ENCODE peak calls at places on chromosomes 13 and 19, in four cellular contexts. One of them, this sample, is unnamed.

GRCh38 chr19:36060430-36060829 is 5.7 kb downstream of the WDR62 start:
- DNase-seq in H9: peak
- DNase-seq in neural progenitor cell: peak
- DNase-seq in uterus: peak
- DNase-seq in this sample: peak

GRCh38 chr13:95603887-95604533 is 40.5 kb downstream of the DZIP1 start:
- DNase-seq in neural progenitor cell: no peak
- DNase-seq in uterus: no peak
- DNase-seq in H9: no peak
- DNase-seq in this sample: no peak

GRCh38 chr13:40618581-40619478 is 47.6 kb downstream of the FOXO1 start:
- DNase-seq in uterus: no peak
- DNase-seq in neural progenitor cell: no peak
- DNase-seq in H9: no peak
- DNase-seq in this sample: no peak

GRCh38 chr19:35973487-35973886 is 21.5 kb upstream of the SDHAF1 start:
- DNase-seq in uterus: no peak
- DNase-seq in H9: no peak
- DNase-seq in neural progenitor cell: no peak
- DNase-seq in this sample: no peak

GRCh38 chr13:98506343-98507059 is 70.4 kb downstream of the STK24 start:
- DNase-seq in H9: no peak
- DNase-seq in uterus: no peak
- DNase-seq in neural progenitor cell: no peak
- DNase-seq in this sample: no peak

GRCh38 chr19:55690109-55690768 is 15.2 kb downstream of the EPN1 start:
- DNase-seq in neural progenitor cell: no peak
- DNase-seq in uterus: no peak
- DNase-seq in H9: no peak
- DNase-seq in this sample: no peak

GRCh38 chr13:44236370-44236769 is 137.3 kb upstream of the SERP2 start:
- DNase-seq in uterus: peak
- DNase-seq in neural progenitor cell: no peak
- DNase-seq in H9: no peak
- DNase-seq in this sample: peak

GRCh38 chr13:111906816-111907215 is 160.1 kb upstream of the SOX1 start:
- DNase-seq in neural progenitor cell: no peak
- DNase-seq in H9: peak
- DNase-seq in uterus: no peak
- DNase-seq in this sample: no peak

GRCh38 chr19:58350001-58350801 is 3.1 kb downstream of the A1BG start:
- DNase-seq in H9: no peak
- DNase-seq in uterus: no peak
- DNase-seq in neural progenitor cell: no peak
- DNase-seq in this sample: peak

GRCh38 chr19:13022111-13022858 is 27.0 kb downstream of the NFIX start:
- DNase-seq in uterus: peak
- DNase-seq in H9: no peak
- DNase-seq in neural progenitor cell: no peak
- DNase-seq in this sample: peak

GRCh38 chr13:64529874-64530485 is 2700.2 kb downstream of the PCDH9 start:
- DNase-seq in H9: peak
- DNase-seq in neural progenitor cell: peak
- DNase-seq in uterus: no peak
- DNase-seq in this sample: peak

GRCh38 chr13:114118763-114119123 is 13.7 kb downstream of the RASA3 start:
- DNase-seq in neural progenitor cell: no peak
- DNase-seq in uterus: no peak
- DNase-seq in H9: no peak
- DNase-seq in this sample: no peak

GRCh38 chr19:33290082-33290815 is 12.1 kb downstream of the CEBPA start:
- DNase-seq in neural progenitor cell: no peak
- DNase-seq in uterus: no peak
- DNase-seq in H9: no peak
- DNase-seq in this sample: no peak

GRCh38 chr19:15297416-15298224 is 34.7 kb downstream of the BRD4 start:
- DNase-seq in neural progenitor cell: no peak
- DNase-seq in H9: no peak
- DNase-seq in uterus: no peak
- DNase-seq in this sample: no peak

GRCh38 chr13:95552539-95553270 is at the start of gene CLDN10:
- DNase-seq in H9: peak
- DNase-seq in neural progenitor cell: peak
- DNase-seq in uterus: no peak
- DNase-seq in this sample: peak

GRCh38 chr19:1826557-1827521 is 14.8 kb upstream of the ATP8B3 start:
- DNase-seq in H9: peak
- DNase-seq in neural progenitor cell: peak
- DNase-seq in uterus: peak
- DNase-seq in this sample: no peak

DNA sequence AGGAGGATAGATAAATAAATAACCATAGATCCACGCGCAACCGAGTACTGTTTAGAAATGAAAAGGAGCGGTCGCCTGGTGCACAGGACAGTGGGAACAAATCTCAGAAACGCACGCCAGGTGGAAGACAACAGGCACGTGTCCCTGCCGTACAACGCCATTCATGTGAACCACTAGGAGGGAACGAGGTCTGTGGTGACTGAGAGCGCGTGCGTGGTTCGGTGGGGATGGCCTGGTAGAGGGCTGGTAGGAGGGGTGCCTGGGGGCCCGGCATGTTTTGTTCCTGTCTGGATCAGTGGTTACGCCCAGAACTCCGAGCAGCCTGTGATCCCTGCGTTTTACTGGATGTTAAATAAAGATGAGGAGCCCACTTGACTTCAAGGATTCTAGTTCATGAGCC is 111.9 kb downstream of the KDM4B start:
- DNase-seq in H9: no peak
- DNase-seq in uterus: no peak
- DNase-seq in neural progenitor cell: no peak
- DNase-seq in this sample: no peak
- H3K27ac ChIP-seq in H9: no peak
- H3K27ac ChIP-seq in uterus: no peak
- H3K27ac ChIP-seq in neural progenitor cell: no peak
- H3K27ac ChIP-seq in this sample: no peak

DNA sequence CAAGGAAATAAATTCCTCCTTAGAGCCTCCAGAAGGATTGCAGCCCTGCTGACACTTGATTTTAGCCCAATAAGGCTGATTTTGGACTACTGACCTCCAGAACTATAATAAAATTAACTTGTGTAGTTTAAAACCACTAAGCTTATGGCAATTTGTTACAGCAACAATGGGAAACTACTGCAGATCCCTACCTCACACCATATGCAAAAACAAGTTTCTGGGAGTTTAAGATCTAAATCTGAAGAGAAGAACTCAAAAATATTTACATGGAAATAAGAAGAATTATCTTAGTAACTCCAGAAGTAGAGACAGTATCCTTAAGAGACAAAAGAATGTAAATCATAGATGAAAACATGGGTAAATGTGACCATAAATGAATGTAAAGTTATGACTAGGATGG is 5.9 kb downstream of the ZNF575 start:
- DNase-seq in neural progenitor cell: no peak
- DNase-seq in uterus: no peak
- DNase-seq in H9: no peak
- DNase-seq in this sample: no peak
- H3K27ac ChIP-seq in neural progenitor cell: no peak
- H3K27ac ChIP-seq in uterus: no peak
- H3K27ac ChIP-seq in H9: no peak
- H3K27ac ChIP-seq in this sample: no peak

DNA sequence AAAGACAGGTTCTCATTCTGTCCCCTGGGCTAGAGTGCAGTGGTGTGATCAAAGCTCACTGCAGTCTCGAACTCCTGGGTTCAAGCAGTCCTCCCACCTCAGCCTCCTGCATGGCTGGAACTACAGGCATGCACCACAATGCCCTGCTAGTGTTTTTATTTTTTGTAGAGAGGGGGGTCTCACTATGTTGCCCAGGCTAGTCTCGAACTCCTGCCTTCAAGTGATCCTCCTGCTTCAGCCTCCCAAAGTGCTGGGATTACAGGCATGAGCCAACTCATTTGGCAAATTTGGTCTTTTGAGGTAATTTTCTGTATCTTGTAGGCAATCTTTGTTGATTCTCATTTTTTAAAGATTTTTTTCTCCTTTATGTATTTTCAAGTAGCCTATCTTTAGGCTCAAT is 205.7 kb downstream of the ZIC5 start:
- DNase-seq in H9: no peak
- DNase-seq in uterus: no peak
- DNase-seq in neural progenitor cell: no peak
- DNase-seq in this sample: no peak
- H3K27ac ChIP-seq in H9: no peak
- H3K27ac ChIP-seq in uterus: no peak
- H3K27ac ChIP-seq in neural progenitor cell: no peak
- H3K27ac ChIP-seq in this sample: no peak

GRCh38 chr13:27270594-27271520 is at the start of gene RASL11A:
- DNase-seq in H9: peak
- DNase-seq in uterus: peak
- DNase-seq in neural progenitor cell: peak
- DNase-seq in this sample: peak

GRCh38 chr13:27273658-27274425 is 3.2 kb downstream of the RASL11A start:
- DNase-seq in neural progenitor cell: no peak
- DNase-seq in H9: peak
- DNase-seq in uterus: no peak
- DNase-seq in this sample: peak

GRCh38 chr13:27269114-27269665 is 1.4 kb upstream of the RASL11A start:
- DNase-seq in H9: no peak
- DNase-seq in uterus: no peak
- DNase-seq in neural progenitor cell: no peak
- DNase-seq in this sample: no peak

GRCh38 chr13:27274631-27275030 is 4.0 kb downstream of the RASL11A start:
- DNase-seq in neural progenitor cell: no peak
- DNase-seq in uterus: no peak
- DNase-seq in H9: peak
- DNase-seq in this sample: no peak

DNA sequence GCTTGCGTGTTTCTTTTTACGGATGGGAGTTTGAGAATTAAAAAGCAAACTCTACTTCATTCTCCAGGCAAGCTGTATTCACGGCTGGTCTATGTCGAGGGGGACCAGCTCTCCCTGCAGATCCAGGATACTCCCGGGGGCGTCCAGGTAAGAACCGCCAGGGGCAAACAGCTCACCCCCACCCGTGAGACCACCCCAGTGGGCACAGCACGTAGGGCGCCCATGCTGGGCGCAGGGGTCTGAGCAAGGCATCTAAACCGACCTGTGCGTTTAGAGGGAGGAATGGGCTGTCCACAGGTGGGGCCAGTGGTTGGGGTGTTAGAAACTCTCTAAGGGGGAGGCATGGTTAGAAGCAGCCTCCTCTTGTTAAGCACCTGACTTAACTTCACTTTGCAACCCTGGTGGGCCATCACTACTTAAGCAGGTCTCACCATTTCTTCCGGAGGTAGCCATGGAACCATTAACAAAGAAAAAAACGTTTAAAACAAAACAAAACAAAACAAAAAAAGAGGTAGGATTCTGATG is 1.0 kb downstream of the RASL11A start:
- DNase-seq in H9: no peak
- DNase-seq in uterus: no peak
- DNase-seq in neural progenitor cell: no peak
- DNase-seq in this sample: no peak
- H3K27ac ChIP-seq in H9: no peak
- H3K27ac ChIP-seq in uterus: peak
- H3K27ac ChIP-seq in neural progenitor cell: no peak
- H3K27ac ChIP-seq in this sample: no peak

GRCh38 chr13:113001251-113002140 is 32.5 kb downstream of the MCF2L start:
- DNase-seq in H9: peak
- DNase-seq in neural progenitor cell: peak
- DNase-seq in uterus: no peak
- DNase-seq in this sample: peak

GRCh38 chr13:113000575-113000974 is 31.6 kb downstream of the MCF2L start:
- DNase-seq in neural progenitor cell: no peak
- DNase-seq in H9: no peak
- DNase-seq in uterus: no peak
- DNase-seq in this sample: no peak

GRCh38 chr13:113004126-113004525 is 35.1 kb downstream of the MCF2L start:
- DNase-seq in uterus: no peak
- DNase-seq in neural progenitor cell: no peak
- DNase-seq in H9: no peak
- DNase-seq in this sample: no peak

GRCh38 chr13:113002891-113003290 is 33.9 kb downstream of the MCF2L start:
- DNase-seq in neural progenitor cell: no peak
- DNase-seq in uterus: no peak
- DNase-seq in H9: no peak
- DNase-seq in this sample: no peak

GRCh38 chr13:113002206-113002821 is 33.3 kb downstream of the MCF2L start:
- DNase-seq in uterus: no peak
- DNase-seq in neural progenitor cell: peak
- DNase-seq in H9: peak
- DNase-seq in this sample: peak
- H3K27ac ChIP-seq in uterus: no peak
- H3K27ac ChIP-seq in neural progenitor cell: no peak
- H3K27ac ChIP-seq in H9: no peak
- H3K27ac ChIP-seq in this sample: peak

GRCh38 chr13:26499209-26499601 is 58.3 kb upstream of the WASF3 start:
- DNase-seq in H9: no peak
- DNase-seq in uterus: no peak
- DNase-seq in neural progenitor cell: peak
- DNase-seq in this sample: no peak

GRCh38 chr13:26495749-26496148 is 61.7 kb upstream of the WASF3 start:
- DNase-seq in neural progenitor cell: no peak
- DNase-seq in H9: no peak
- DNase-seq in uterus: no peak
- DNase-seq in this sample: no peak

GRCh38 chr13:26500618-26501320 is 56.7 kb upstream of the WASF3 start:
- DNase-seq in H9: no peak
- DNase-seq in uterus: no peak
- DNase-seq in neural progenitor cell: no peak
- DNase-seq in this sample: no peak

GRCh38 chr13:26497991-26498423 is 59.5 kb upstream of the WASF3 start:
- DNase-seq in uterus: no peak
- DNase-seq in H9: no peak
- DNase-seq in neural progenitor cell: no peak
- DNase-seq in this sample: peak

DNA sequence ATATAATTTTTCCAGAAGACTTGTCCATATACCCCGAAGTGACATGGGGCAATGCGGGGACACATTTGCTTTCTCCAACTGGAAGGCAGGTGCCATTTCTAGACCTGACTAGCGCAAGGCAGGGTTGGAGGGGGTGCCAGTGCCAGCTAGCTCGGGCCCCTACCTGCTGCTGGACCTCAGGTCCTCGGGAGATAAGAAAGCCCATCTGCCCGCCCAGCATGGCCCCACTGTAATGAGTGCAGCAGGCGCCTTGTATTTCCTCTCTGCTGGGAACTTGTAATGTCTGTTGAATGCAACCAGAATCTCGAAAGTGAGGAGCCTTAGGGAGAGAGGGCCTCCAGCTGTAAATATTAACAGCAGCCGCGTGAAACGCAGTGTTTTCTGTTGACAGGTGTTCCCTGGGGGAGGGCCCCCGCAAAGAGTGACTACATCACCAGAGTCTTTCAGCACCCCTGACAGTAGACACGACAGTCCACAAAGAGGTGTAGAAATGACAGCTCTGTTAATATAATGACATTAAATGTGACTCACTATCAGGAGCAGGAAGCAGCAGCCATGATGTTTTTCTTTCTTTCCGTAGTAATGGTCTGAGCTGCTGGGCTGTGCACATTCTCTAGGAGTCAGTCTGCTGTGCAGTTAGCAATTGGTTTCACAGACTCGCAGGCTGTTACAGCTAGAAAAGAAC is 58.8 kb upstream of the WASF3 start:
- DNase-seq in uterus: no peak
- DNase-seq in neural progenitor cell: no peak
- DNase-seq in H9: no peak
- DNase-seq in this sample: no peak
- H3K27ac ChIP-seq in uterus: no peak
- H3K27ac ChIP-seq in neural progenitor cell: no peak
- H3K27ac ChIP-seq in H9: no peak
- H3K27ac ChIP-seq in this sample: no peak

GRCh38 chr19:5973376-5973775 is 4.6 kb downstream of the RANBP3 start:
- DNase-seq in neural progenitor cell: no peak
- DNase-seq in H9: no peak
- DNase-seq in uterus: no peak
- DNase-seq in this sample: no peak
- H3K27ac ChIP-seq in neural progenitor cell: no peak
- H3K27ac ChIP-seq in H9: no peak
- H3K27ac ChIP-seq in uterus: no peak
- H3K27ac ChIP-seq in this sample: no peak

This sample was measured in cardiac muscle cell.